ENCODE peak calls at places on chromosomes 7 and 10, in five cellular contexts. L is progenitor cell of endocrine pancreas; O is WTC11; W is psoas muscle; H is stimulated activated CD8-positive, alpha-beta memory T cell treated with anti-CD3 and anti-CD28 coated beads, Interleukin-15, amount 100 ng/mL, for 4 hours. Q is an unnamed sample.

GRCh38 chr10:15374156-15374555 is 3.1 kb upstream of the FAM171A1 start:
- DNase-seq in L (no peak), W (no peak), O (no peak), H (no peak), Q (no peak)

GRCh38 chr10:69574571-69574978 is 1.4 kb upstream of the NEUROG3 start:
- DNase-seq in W (no peak), L (no peak), H (no peak), O (peak), Q (no peak)

GRCh38 chr10:124557167-124557566 is 95.5 kb downstream of the LHPP start:
- DNase-seq in L (no peak), O (no peak), W (no peak), H (no peak), Q (no peak)

GRCh38 chr7:137539111-137539715 is 195.7 kb upstream of the PTN start:
- DNase-seq in L (no peak), O (no peak), W (no peak), H (no peak), Q (no peak)

GRCh38 chr7:124764847-124765400 is 668 bp downstream of the GPR37 start:
- DNase-seq in L (peak), H (no peak), O (peak), W (peak), Q (peak)

GRCh38 chr10:93061594-93062498 is 1.2 kb downstream of the CYP26C1 start:
- DNase-seq in L (no peak), H (no peak), W (no peak), O (no peak), Q (no peak)

GRCh38 chr7:116499168-116500070 is at the start of gene CAV2:
- DNase-seq in L (peak), W (peak), H (no peak), O (peak), Q (no peak)

GRCh38 chr10:103733002-103733419 is 122.4 kb downstream of the SH3PXD2A start:
- DNase-seq in L (no peak), H (no peak), W (no peak), O (no peak), Q (no peak)

GRCh38 chr7:156400046-156400445 is 240.5 kb upstream of the RNF32 start:
- DNase-seq in O (no peak), H (no peak), W (no peak), L (no peak), Q (no peak)

GRCh38 chr10:58157076-58157766 is 110.5 kb downstream of the IPMK start:
- DNase-seq in W (no peak), H (no peak), L (no peak), O (no peak), Q (no peak)

GRCh38 chr7:135659159-135659837 is 3.0 kb upstream of the STMP1 start:
- DNase-seq in H (no peak), W (no peak), O (no peak), L (no peak), Q (no peak)

GRCh38 chr7:35258125-35258890 is 4.4 kb upstream of the TBX20 start:
- DNase-seq in O (peak), H (no peak), W (no peak), L (no peak), Q (no peak)

GRCh38 chr7:117603627-117604026 is 123.8 kb downstream of the CFTR start:
- DNase-seq in O (no peak), W (no peak), L (no peak), H (no peak), Q (no peak)

GRCh38 chr7:111029574-111030357 is 61.2 kb upstream of the LRRN3 start:
- DNase-seq in W (no peak), L (no peak), O (no peak), H (no peak), Q (no peak)